ENCODE peak calls at places on chromosomes 3 and 15, in six cellular contexts. One of them, this sample, is unnamed.

GRCh38 chr3:176867681-176868663 is 329.3 kb downstream of the TBL1XR1 start:
- DNase-seq in bronchial epithelial cell: peak; percentile 77
- DNase-seq in Peyer's patch: no peak
- DNase-seq in OCI-LY7: no peak
- DNase-seq in progenitor cell of endocrine pancreas: no peak
- DNase-seq in heart right ventricle: no peak
- DNase-seq in this sample: peak; percentile 51

GRCh38 chr3:16841906-16842709 is 42.6 kb upstream of the PLCL2 start:
- DNase-seq in heart right ventricle: no peak
- DNase-seq in bronchial epithelial cell: peak; percentile 14
- DNase-seq in OCI-LY7: peak; percentile 74
- DNase-seq in progenitor cell of endocrine pancreas: no peak
- DNase-seq in Peyer's patch: peak; percentile 89
- DNase-seq in this sample: no peak

GRCh38 chr15:28889346-28889745 is 3.6 kb downstream of the APBA2 start:
- DNase-seq in OCI-LY7: no peak
- DNase-seq in progenitor cell of endocrine pancreas: no peak
- DNase-seq in bronchial epithelial cell: no peak
- DNase-seq in heart right ventricle: no peak
- DNase-seq in Peyer's patch: no peak
- DNase-seq in this sample: no peak

GRCh38 chr15:31202953-31203352 is 101.4 kb upstream of the TRPM1 start:
- DNase-seq in heart right ventricle: no peak
- DNase-seq in progenitor cell of endocrine pancreas: no peak
- DNase-seq in OCI-LY7: peak; percentile 80
- DNase-seq in bronchial epithelial cell: no peak
- DNase-seq in Peyer's patch: no peak
- DNase-seq in this sample: no peak

GRCh38 chr15:94080416-94080815 is 150.9 kb upstream of the MCTP2 start:
- DNase-seq in heart right ventricle: peak; percentile 35
- DNase-seq in bronchial epithelial cell: peak; percentile 92
- DNase-seq in Peyer's patch: no peak
- DNase-seq in OCI-LY7: no peak
- DNase-seq in progenitor cell of endocrine pancreas: no peak
- DNase-seq in this sample: peak; percentile 89

GRCh38 chr3:149473991-149474819 is at the start of gene TM4SF4:
- DNase-seq in OCI-LY7: no peak
- DNase-seq in progenitor cell of endocrine pancreas: no peak
- DNase-seq in bronchial epithelial cell: no peak
- DNase-seq in heart right ventricle: no peak
- DNase-seq in Peyer's patch: no peak
- DNase-seq in this sample: no peak

GRCh38 chr15:59222106-59222505 is 15.5 kb downstream of the LDHAL6B start:
- DNase-seq in Peyer's patch: no peak
- DNase-seq in bronchial epithelial cell: peak; percentile 34
- DNase-seq in OCI-LY7: no peak
- DNase-seq in heart right ventricle: no peak
- DNase-seq in progenitor cell of endocrine pancreas: no peak
- DNase-seq in this sample: peak; percentile 29

GRCh38 chr15:101795455-101795854 is 7.9 kb upstream of the OR4F6 start:
- DNase-seq in progenitor cell of endocrine pancreas: no peak
- DNase-seq in heart right ventricle: no peak
- DNase-seq in bronchial epithelial cell: peak; percentile 72
- DNase-seq in OCI-LY7: no peak
- DNase-seq in Peyer's patch: no peak
- DNase-seq in this sample: peak; percentile 26

GRCh38 chr3:188656196-188656982 is 502.4 kb downstream of the LPP start:
- DNase-seq in OCI-LY7: no peak
- DNase-seq in Peyer's patch: no peak
- DNase-seq in progenitor cell of endocrine pancreas: no peak
- DNase-seq in bronchial epithelial cell: peak; percentile 85
- DNase-seq in heart right ventricle: no peak
- DNase-seq in this sample: peak; percentile 68

GRCh38 chr3:37174532-37175126 is at the start of gene LRRFIP2:
- DNase-seq in bronchial epithelial cell: peak; percentile 92
- DNase-seq in Peyer's patch: no peak
- DNase-seq in progenitor cell of endocrine pancreas: no peak
- DNase-seq in OCI-LY7: no peak
- DNase-seq in heart right ventricle: no peak
- DNase-seq in this sample: peak; percentile 85

GRCh38 chr3:86828751-86829150 is 162.2 kb downstream of the VGLL3 start:
- DNase-seq in progenitor cell of endocrine pancreas: no peak
- DNase-seq in Peyer's patch: no peak
- DNase-seq in OCI-LY7: no peak
- DNase-seq in heart right ventricle: no peak
- DNase-seq in bronchial epithelial cell: no peak
- DNase-seq in this sample: no peak

GRCh38 chr3:134449277-134449676 is 36.5 kb downstream of the ANAPC13 start:
- DNase-seq in Peyer's patch: no peak
- DNase-seq in OCI-LY7: peak; percentile 22
- DNase-seq in bronchial epithelial cell: peak; percentile 60
- DNase-seq in heart right ventricle: no peak
- DNase-seq in progenitor cell of endocrine pancreas: no peak
- DNase-seq in this sample: peak; percentile 36

GRCh38 chr3:46926039-46926438 is 48.5 kb downstream of the PTH1R start:
- DNase-seq in Peyer's patch: no peak
- DNase-seq in progenitor cell of endocrine pancreas: no peak
- DNase-seq in OCI-LY7: no peak
- DNase-seq in bronchial epithelial cell: no peak
- DNase-seq in heart right ventricle: no peak
- DNase-seq in this sample: no peak

GRCh38 chr3:24853685-24854341 is 359.2 kb upstream of the THRB start:
- DNase-seq in OCI-LY7: no peak
- DNase-seq in Peyer's patch: no peak
- DNase-seq in bronchial epithelial cell: no peak
- DNase-seq in heart right ventricle: no peak
- DNase-seq in progenitor cell of endocrine pancreas: no peak
- DNase-seq in this sample: no peak

GRCh38 chr3:38579551-38580449 is 69.7 kb downstream of the SCN5A start:
- DNase-seq in Peyer's patch: peak; percentile 7
- DNase-seq in bronchial epithelial cell: no peak
- DNase-seq in heart right ventricle: peak; percentile 53
- DNase-seq in OCI-LY7: peak; percentile 17
- DNase-seq in progenitor cell of endocrine pancreas: peak; percentile 3
- DNase-seq in this sample: no peak

GRCh38 chr3:133535971-133536634 is 37.4 kb upstream of the CDV3 start:
- DNase-seq in heart right ventricle: peak; percentile 15
- DNase-seq in OCI-LY7: no peak
- DNase-seq in progenitor cell of endocrine pancreas: no peak
- DNase-seq in bronchial epithelial cell: peak; percentile 94
- DNase-seq in Peyer's patch: no peak
- DNase-seq in this sample: peak; percentile 54

GRCh38 chr15:58249646-58250312 is 111.6 kb downstream of the AQP9 start:
- DNase-seq in OCI-LY7: no peak
- DNase-seq in Peyer's patch: no peak
- DNase-seq in progenitor cell of endocrine pancreas: no peak
- DNase-seq in bronchial epithelial cell: no peak
- DNase-seq in heart right ventricle: no peak
- DNase-seq in this sample: no peak

GRCh38 chr15:87167706-87168105 is 1088.0 kb downstream of the AGBL1 start:
- DNase-seq in heart right ventricle: no peak
- DNase-seq in Peyer's patch: no peak
- DNase-seq in progenitor cell of endocrine pancreas: no peak
- DNase-seq in OCI-LY7: no peak
- DNase-seq in bronchial epithelial cell: peak; percentile 88
- DNase-seq in this sample: peak; percentile 96

GRCh38 chr3:159802864-159803263 is 185.8 kb upstream of the IL12A start:
- DNase-seq in bronchial epithelial cell: no peak
- DNase-seq in Peyer's patch: no peak
- DNase-seq in heart right ventricle: no peak
- DNase-seq in OCI-LY7: no peak
- DNase-seq in progenitor cell of endocrine pancreas: no peak
- DNase-seq in this sample: no peak

GRCh38 chr3:128693696-128694095 is 32.3 kb upstream of the RAB7A start:
- DNase-seq in heart right ventricle: no peak
- DNase-seq in bronchial epithelial cell: no peak
- DNase-seq in progenitor cell of endocrine pancreas: no peak
- DNase-seq in Peyer's patch: no peak
- DNase-seq in OCI-LY7: no peak
- DNase-seq in this sample: no peak

GRCh38 chr3:178443634-178444033 is 92.6 kb upstream of the KCNMB2 start:
- DNase-seq in progenitor cell of endocrine pancreas: no peak
- DNase-seq in Peyer's patch: no peak
- DNase-seq in heart right ventricle: no peak
- DNase-seq in bronchial epithelial cell: peak; percentile 33
- DNase-seq in OCI-LY7: no peak
- DNase-seq in this sample: no peak
- TF ChIP-seq CTCF in progenitor cell of endocrine pancreas: no peak
- TF ChIP-seq CTCF in Peyer's patch: no peak
- TF ChIP-seq CTCF in heart right ventricle: no peak
- TF ChIP-seq CTCF in bronchial epithelial cell: no peak
- TF ChIP-seq CTCF in OCI-LY7: peak; percentile 18
- TF ChIP-seq CTCF in this sample: peak; percentile 55

GRCh38 chr3:112785321-112786001 is 61.2 kb downstream of the CD200R1L start:
- DNase-seq in Peyer's patch: no peak
- DNase-seq in OCI-LY7: no peak
- DNase-seq in bronchial epithelial cell: no peak
- DNase-seq in heart right ventricle: no peak
- DNase-seq in progenitor cell of endocrine pancreas: no peak
- DNase-seq in this sample: no peak

GRCh38 chr3:112786002-112786590 is 60.6 kb downstream of the CD200R1L start:
- DNase-seq in OCI-LY7: no peak
- DNase-seq in bronchial epithelial cell: no peak
- DNase-seq in progenitor cell of endocrine pancreas: no peak
- DNase-seq in heart right ventricle: no peak
- DNase-seq in Peyer's patch: no peak
- DNase-seq in this sample: no peak

GRCh38 chr3:112793311-112794081 is 53.2 kb downstream of the CD200R1L start:
- DNase-seq in bronchial epithelial cell: no peak
- DNase-seq in progenitor cell of endocrine pancreas: no peak
- DNase-seq in heart right ventricle: no peak
- DNase-seq in Peyer's patch: no peak
- DNase-seq in OCI-LY7: no peak
- DNase-seq in this sample: no peak

GRCh38 chr3:112786881-112787625 is 59.6 kb downstream of the CD200R1L start:
- DNase-seq in bronchial epithelial cell: no peak
- DNase-seq in progenitor cell of endocrine pancreas: no peak
- DNase-seq in OCI-LY7: no peak
- DNase-seq in heart right ventricle: no peak
- DNase-seq in Peyer's patch: no peak
- DNase-seq in this sample: no peak

DNA sequence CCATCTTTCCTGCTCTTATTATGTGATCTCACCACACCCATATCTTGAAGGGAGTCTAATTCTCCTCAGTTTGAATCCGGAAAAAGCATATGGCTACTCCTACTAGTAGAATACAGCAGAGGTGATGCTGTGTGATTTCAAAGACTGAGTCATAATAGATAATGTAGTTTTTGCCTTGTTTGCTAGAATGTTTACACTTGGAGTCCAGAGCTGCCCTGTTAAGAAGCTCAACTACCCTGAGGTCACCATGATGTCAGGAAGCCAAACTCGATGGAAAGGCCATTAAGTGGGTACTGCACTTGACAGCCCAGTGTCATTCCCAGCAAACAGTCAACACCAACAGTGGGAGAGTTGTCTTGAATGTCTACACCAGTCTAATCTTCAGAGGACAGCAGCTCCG is 56.9 kb downstream of the CD200R1L start:
- DNase-seq in heart right ventricle: no peak
- DNase-seq in OCI-LY7: no peak
- DNase-seq in progenitor cell of endocrine pancreas: no peak
- DNase-seq in Peyer's patch: no peak
- DNase-seq in bronchial epithelial cell: no peak
- DNase-seq in this sample: no peak
- TF ChIP-seq CTCF in heart right ventricle: no peak
- TF ChIP-seq CTCF in OCI-LY7: no peak
- TF ChIP-seq CTCF in progenitor cell of endocrine pancreas: no peak
- TF ChIP-seq CTCF in Peyer's patch: no peak
- TF ChIP-seq CTCF in bronchial epithelial cell: no peak
- TF ChIP-seq CTCF in this sample: no peak

DNA sequence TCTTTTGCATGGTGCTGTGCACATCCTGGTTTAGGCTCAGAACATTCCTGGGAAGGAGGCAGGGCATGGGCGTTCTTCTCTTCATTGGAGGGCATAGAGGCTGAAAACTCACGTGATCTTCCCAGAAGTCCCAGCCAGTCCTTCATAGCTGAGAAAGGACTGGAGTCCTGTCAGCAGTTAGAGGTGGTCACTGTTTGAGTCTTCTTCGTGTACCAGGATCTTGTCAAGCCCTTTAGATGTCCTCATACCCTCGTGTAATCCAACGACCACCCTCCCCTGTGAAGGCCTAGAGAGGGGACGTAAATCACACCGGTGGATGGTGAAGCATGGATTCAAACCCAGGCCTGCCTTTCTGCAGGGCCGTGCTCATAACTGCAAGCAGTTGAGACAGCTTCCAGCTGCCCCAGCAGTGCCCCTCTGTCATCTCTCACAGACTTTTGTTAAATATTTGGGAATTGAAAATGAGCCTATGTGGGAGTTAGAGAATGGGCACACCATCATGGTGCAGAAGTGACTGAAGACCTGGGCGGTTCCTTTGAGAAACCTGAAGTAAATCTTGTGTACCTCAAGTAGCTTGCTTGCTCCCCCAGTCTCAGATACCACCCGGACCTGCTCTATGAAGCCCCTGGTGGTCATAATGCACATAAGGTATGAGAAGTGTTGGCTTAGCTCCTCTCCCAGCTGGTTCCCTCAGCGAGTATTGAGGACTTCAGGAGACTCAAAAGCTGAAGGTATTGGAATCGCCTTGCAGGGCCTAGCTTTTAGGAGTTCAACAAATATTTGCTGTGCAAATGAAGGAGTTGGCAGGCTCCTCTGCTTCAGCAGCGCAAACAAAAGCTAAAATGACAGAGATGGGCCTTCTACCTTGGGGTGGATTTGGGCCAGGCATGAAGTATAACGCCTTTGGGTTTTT is 1.4 kb downstream of the CMTM8 start:
- DNase-seq in bronchial epithelial cell: peak; percentile 31
- DNase-seq in progenitor cell of endocrine pancreas: peak; percentile 29
- DNase-seq in OCI-LY7: peak; percentile 67
- DNase-seq in Peyer's patch: peak; percentile 53
- DNase-seq in heart right ventricle: peak; percentile 33
- DNase-seq in this sample: no peak
- TF ChIP-seq CTCF in bronchial epithelial cell: peak; percentile 39
- TF ChIP-seq CTCF in progenitor cell of endocrine pancreas: peak; percentile 73
- TF ChIP-seq CTCF in OCI-LY7: peak; percentile 80
- TF ChIP-seq CTCF in Peyer's patch: peak; percentile 44
- TF ChIP-seq CTCF in heart right ventricle: peak; percentile 37
- TF ChIP-seq CTCF in this sample: peak; percentile 43

GRCh38 chr3:139355502-139355901 is 11.7 kb downstream of the MRPS22 start:
- DNase-seq in Peyer's patch: no peak
- DNase-seq in progenitor cell of endocrine pancreas: no peak
- DNase-seq in OCI-LY7: no peak
- DNase-seq in heart right ventricle: no peak
- DNase-seq in bronchial epithelial cell: no peak
- DNase-seq in this sample: no peak

GRCh38 chr3:139355937-139356336 is 12.1 kb downstream of the MRPS22 start:
- DNase-seq in Peyer's patch: no peak
- DNase-seq in OCI-LY7: no peak
- DNase-seq in bronchial epithelial cell: no peak
- DNase-seq in progenitor cell of endocrine pancreas: no peak
- DNase-seq in heart right ventricle: no peak
- DNase-seq in this sample: no peak

GRCh38 chr3:139354661-139355060 is 10.8 kb downstream of the MRPS22 start:
- DNase-seq in heart right ventricle: no peak
- DNase-seq in bronchial epithelial cell: no peak
- DNase-seq in Peyer's patch: no peak
- DNase-seq in progenitor cell of endocrine pancreas: no peak
- DNase-seq in OCI-LY7: no peak
- DNase-seq in this sample: no peak

GRCh38 chr3:139357899-139358298 is 14.1 kb downstream of the MRPS22 start:
- DNase-seq in progenitor cell of endocrine pancreas: no peak
- DNase-seq in heart right ventricle: no peak
- DNase-seq in OCI-LY7: no peak
- DNase-seq in bronchial epithelial cell: no peak
- DNase-seq in Peyer's patch: no peak
- DNase-seq in this sample: no peak

GRCh38 chr3:139353920-139354556 is 10.2 kb downstream of the MRPS22 start:
- DNase-seq in progenitor cell of endocrine pancreas: no peak
- DNase-seq in bronchial epithelial cell: peak; percentile 66
- DNase-seq in OCI-LY7: peak; percentile 40
- DNase-seq in heart right ventricle: no peak
- DNase-seq in Peyer's patch: no peak
- DNase-seq in this sample: peak; percentile 22
- TF ChIP-seq CTCF in progenitor cell of endocrine pancreas: peak; percentile 68
- TF ChIP-seq CTCF in bronchial epithelial cell: peak; percentile 68
- TF ChIP-seq CTCF in OCI-LY7: peak; percentile 79
- TF ChIP-seq CTCF in heart right ventricle: peak; percentile 64
- TF ChIP-seq CTCF in Peyer's patch: peak; percentile 35
- TF ChIP-seq CTCF in this sample: peak; percentile 77

This sample was measured in foreskin keratinocyte.